ENCODE peak calls at places on chromosomes 3 and 15, in ten cellular contexts. J is ELR, U is AG04450, F is MV-4-11, H is brain microvascular endothelial cell, D is BE2C, I is activated T-cell treated with anti-CD3 and anti-CD28 coated beads for 24 hours, L is stromal cell of bone marrow, V is left ventricle myocardium superior, N is NCI-H1930. X is an unnamed sample.

GRCh38 chr3:62873672-62874397 is 1.4 kb downstream of the CADPS start:
- DNase-seq in I (no peak), H (no peak), L (no peak), N (peak), D (peak), J (no peak), V (peak), F (no peak), U (no peak), X (peak)

GRCh38 chr3:52062499-52062898 is 6.1 kb upstream of the DUSP7 start:
- DNase-seq in N (no peak), L (peak), I (no peak), V (peak), U (peak), H (peak), J (peak), D (no peak), F (peak), X (no peak)

GRCh38 chr3:129513705-129514104 is 14.7 kb upstream of the RHO start:
- DNase-seq in L (no peak), F (no peak), D (no peak), N (no peak), J (no peak), U (no peak), H (no peak), V (no peak), I (no peak), X (no peak)

GRCh38 chr3:81443457-81443782 is 318.0 kb downstream of the GBE1 start:
- DNase-seq in J (no peak), F (no peak), I (no peak), N (no peak), H (no peak), D (no peak), U (no peak), V (no peak), L (no peak), X (no peak)

GRCh38 chr15:66765478-66766281 is 63.6 kb downstream of the SMAD6 start:
- DNase-seq in N (no peak), F (peak), D (peak), U (no peak), I (no peak), H (no peak), V (no peak), L (no peak), J (peak), X (no peak)

GRCh38 chr3:21798689-21799088 is 47.7 kb upstream of the ZNF385D start:
- DNase-seq in U (no peak), D (no peak), V (no peak), H (no peak), I (no peak), J (no peak), F (no peak), L (no peak), N (no peak), X (no peak)

GRCh38 chr3:119292666-119293065 is 1.5 kb upstream of the ARHGAP31 start:
- DNase-seq in H (no peak), U (no peak), D (no peak), J (no peak), L (no peak), F (no peak), V (no peak), I (no peak), N (no peak), X (no peak)

GRCh38 chr3:72982653-72983366 is 13.8 kb upstream of the PPP4R2 start:
- DNase-seq in I (no peak), J (no peak), U (no peak), N (no peak), L (no peak), V (no peak), F (peak), H (no peak), D (no peak), X (no peak)

GRCh38 chr15:78065284-78065872 is 12.1 kb downstream of the TBC1D2B start:
- DNase-seq in F (peak), I (no peak), D (no peak), J (peak), N (no peak), L (peak), V (peak), U (peak), H (peak), X (peak)

X was measured in WTC11.